ENCODE peak calls at places on chromosome 13, in five cellular contexts. P is DND-41; V is CD4-positive, CD25-positive, alpha-beta regulatory T cell; B is substantia nigra; X is AG04450. S is an unnamed sample.

GRCh38 chr13:82292334-82292733 is 1589.9 kb downstream of the SLITRK1 start:
- DNase-seq in P (no peak), V (no peak), B (no peak), X (no peak), S (no peak)

GRCh38 chr13:94708031-94708571 is 4.2 kb downstream of the SOX21 start:
- DNase-seq in P (no peak), V (no peak), B (peak), X (no peak), S (no peak)

GRCh38 chr13:19955873-19956559 is 2.5 kb upstream of the ZMYM2 start:
- DNase-seq in P (no peak), V (no peak), B (no peak), X (no peak), S (no peak)

GRCh38 chr13:41934994-41935393 is 25.9 kb downstream of the VWA8 start:
- DNase-seq in P (no peak), V (no peak), B (no peak), X (no peak), S (no peak)

GRCh38 chr13:66532845-66533244 is 697.3 kb downstream of the PCDH9 start:
- DNase-seq in P (no peak), V (no peak), B (no peak), X (no peak), S (no peak)

GRCh38 chr13:33275916-33276315 is 9.6 kb downstream of the STARD13 start:
- DNase-seq in P (no peak), V (no peak), B (no peak), X (no peak), S (no peak)

GRCh38 chr13:90615236-90615635 is 732.3 kb upstream of the MIR17HG start:
- DNase-seq in P (no peak), V (no peak), B (no peak), X (no peak), S (no peak)

GRCh38 chr13:68736961-68737360 is 1370.7 kb upstream of the ATXN8OS start:
- DNase-seq in P (no peak), V (no peak), B (no peak), X (no peak), S (no peak)

GRCh38 chr13:44013666-44014291 is 134.1 kb downstream of the LACC1 start:
- DNase-seq in P (no peak), V (no peak), B (no peak), X (peak), S (no peak)

GRCh38 chr13:82636119-82636518 is 1246.2 kb downstream of the SLITRK1 start:
- DNase-seq in P (no peak), V (no peak), B (no peak), X (no peak), S (no peak)

GRCh38 chr13:36339600-36340155 is 6.5 kb downstream of the SPART start:
- DNase-seq in P (no peak), V (no peak), B (no peak), X (no peak), S (no peak)

GRCh38 chr13:24638096-24638495 is 42.1 kb upstream of the ATP12A start:
- DNase-seq in P (no peak), V (no peak), B (no peak), X (no peak), S (no peak)

GRCh38 chr13:99606322-99607089 is 105.2 kb downstream of the TM9SF2 start:
- DNase-seq in P (peak), V (peak), B (peak), X (peak), S (peak)

GRCh38 chr13:59259416-59260000 is 904.2 kb downstream of the DIAPH3 start:
- DNase-seq in P (no peak), V (no peak), B (no peak), X (no peak), S (no peak)

DNA sequence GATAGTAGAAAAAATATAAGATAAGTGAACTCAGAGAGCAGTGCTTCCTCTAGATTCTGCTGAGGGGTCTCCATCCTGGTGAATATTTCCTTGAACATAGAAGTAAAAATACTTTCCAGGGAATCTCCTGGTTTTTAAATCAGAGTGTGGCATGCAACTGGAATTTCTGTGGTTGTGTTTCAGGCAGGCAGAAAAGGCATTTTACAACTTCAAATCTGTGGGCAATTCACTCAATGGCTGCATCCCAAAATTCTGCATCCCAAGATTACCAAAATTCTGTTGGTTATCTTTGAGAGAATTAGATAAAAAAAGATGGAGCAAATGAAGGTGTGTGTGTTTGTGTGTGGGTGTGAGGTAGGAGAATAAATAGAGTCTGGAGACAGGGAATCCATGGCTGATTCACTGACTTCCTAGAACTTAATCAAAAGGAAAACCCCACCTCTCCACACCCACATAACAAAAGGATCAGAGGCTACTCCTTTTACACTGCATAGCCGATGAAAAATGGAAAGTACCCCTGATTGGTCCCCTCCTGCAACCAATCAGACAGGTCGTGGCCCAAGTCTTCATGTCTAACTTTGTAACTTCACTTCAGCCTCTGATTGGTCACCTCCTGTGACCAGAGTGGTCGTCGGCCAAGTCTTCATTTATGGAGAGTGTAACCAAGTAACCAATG is 112.9 kb downstream of the DLEU7 start:
- DNase-seq in P (no peak), V (no peak), B (no peak), X (no peak), S (no peak)
- H3K27ac ChIP-seq in P (peak), V (no peak), B (no peak), X (no peak), S (no peak)

GRCh38 chr13:89061821-89062220 is 1390.7 kb downstream of the SLITRK5 start:
- DNase-seq in P (no peak), V (no peak), B (no peak), X (no peak), S (no peak)
- H3K27ac ChIP-seq in P (no peak), V (no peak), B (no peak), X (no peak), S (no peak)

DNA sequence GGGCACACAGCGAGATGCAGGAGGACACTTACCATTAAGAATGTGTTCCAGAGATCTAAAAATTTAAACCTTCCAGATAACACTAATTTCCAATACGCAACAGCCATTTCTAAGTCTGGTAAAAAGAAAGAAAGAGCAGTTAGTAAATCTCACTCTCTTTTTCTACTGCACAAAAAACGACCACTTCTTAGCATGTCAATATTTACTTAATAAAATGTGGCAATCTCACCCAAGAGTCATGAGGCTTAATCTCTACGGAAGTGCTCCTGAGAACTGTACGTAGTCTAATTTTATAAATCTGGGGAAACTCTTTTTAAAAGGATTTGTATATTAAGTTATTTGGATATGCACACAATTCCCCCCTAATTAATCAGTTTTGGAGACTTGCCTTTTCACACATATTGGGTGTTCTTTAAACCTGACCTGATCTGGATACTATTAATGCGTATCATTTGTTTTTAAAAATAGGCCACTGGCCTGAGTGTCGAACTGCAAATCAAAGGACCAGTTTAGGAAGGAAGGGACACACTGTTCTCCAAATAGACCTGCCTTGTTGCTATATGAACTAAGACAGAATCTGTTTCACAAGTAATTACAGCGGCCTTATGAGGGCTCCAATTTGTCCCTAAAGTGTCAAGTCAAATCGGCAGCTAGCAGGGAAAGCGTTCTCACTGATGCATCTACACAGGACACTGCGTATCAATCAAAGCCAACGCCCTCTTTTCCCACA is 7.9 kb upstream of the ADPRHL1 start:
- DNase-seq in P (no peak), V (no peak), B (no peak), X (no peak), S (no peak)
- H3K27ac ChIP-seq in P (no peak), V (no peak), B (no peak), X (no peak), S (no peak)

GRCh38 chr13:110541526-110541920 is 20.0 kb downstream of the RAB20 start:
- DNase-seq in P (no peak), V (no peak), B (no peak), X (no peak), S (no peak)
- H3K27ac ChIP-seq in P (no peak), V (no peak), B (no peak), X (no peak), S (no peak)

DNA sequence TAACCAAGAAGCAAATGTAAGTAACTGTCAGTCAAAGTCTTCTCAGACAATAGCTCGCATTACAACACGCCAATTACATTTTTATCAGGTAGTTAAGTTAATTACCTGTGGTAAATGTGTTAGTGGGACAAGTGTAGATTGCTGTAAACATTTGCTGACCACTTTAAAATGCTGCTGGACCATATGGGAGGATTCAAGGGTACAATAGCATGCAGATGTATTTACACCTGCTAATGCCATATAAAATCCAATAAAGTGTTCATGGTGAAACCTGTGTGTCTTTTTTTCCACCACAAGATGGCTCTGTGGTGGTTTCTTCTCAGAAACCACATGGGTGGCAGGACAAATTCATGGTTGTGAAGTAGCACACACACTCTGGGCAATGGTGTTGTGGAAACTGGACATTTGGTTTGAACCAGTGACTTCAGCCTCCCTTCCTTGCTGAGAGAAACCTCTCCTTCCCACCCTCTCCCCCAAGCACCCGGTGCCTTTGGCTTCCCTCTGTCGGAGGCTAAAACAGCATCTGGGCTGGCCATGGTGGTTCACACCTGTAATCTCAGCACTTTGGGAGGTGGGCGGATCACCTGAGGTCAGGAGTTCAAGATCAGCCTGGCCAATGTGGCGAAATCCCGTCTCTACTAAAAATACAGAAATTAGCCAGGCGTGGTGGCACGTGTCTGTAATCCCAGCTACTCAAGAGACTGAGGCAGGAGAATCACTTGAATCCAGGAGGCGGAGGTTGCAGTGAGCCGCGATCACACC is 18.1 kb upstream of the GTF3A start:
- DNase-seq in P (peak), V (peak), B (no peak), X (no peak), S (peak)
- H3K27ac ChIP-seq in P (no peak), V (no peak), B (no peak), X (no peak), S (no peak)

DNA sequence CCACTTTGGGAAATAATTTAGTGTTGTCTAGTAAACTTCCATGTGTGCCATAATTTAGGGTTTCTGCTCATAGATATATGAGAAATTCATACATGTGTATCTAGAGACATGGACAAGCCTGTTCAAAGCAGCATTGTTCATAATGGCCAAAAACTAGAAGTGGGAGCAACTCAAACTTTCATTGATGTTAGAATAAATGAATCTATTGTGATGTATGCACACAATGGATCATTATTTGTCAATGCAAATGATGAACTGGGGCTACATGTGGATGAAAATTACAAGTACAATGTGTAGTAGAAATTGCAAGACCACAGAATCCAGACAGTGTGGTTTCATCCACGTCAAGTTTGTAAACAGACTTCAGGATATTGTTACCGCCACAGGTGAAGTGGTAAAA is 284.7 kb downstream of the SLC7A1 start:
- DNase-seq in P (no peak), V (no peak), B (no peak), X (no peak), S (no peak)
- H3K27ac ChIP-seq in P (no peak), V (no peak), B (no peak), X (no peak), S (no peak)

GRCh38 chr13:23460309-23460708 is 26.8 kb upstream of the SACS start:
- DNase-seq in P (no peak), V (no peak), B (no peak), X (no peak), S (no peak)

GRCh38 chr13:23461544-23461943 is 28.0 kb upstream of the SACS start:
- DNase-seq in P (no peak), V (no peak), B (no peak), X (no peak), S (no peak)

GRCh38 chr13:23460921-23461320 is 27.4 kb upstream of the SACS start:
- DNase-seq in P (no peak), V (no peak), B (no peak), X (no peak), S (no peak)

GRCh38 chr13:23463631-23464030 is 30.1 kb upstream of the SACS start:
- DNase-seq in P (no peak), V (no peak), B (no peak), X (no peak), S (no peak)

GRCh38 chr13:23462815-23463559 is 29.5 kb upstream of the SACS start:
- DNase-seq in P (no peak), V (no peak), B (no peak), X (no peak), S (no peak)
- H3K27ac ChIP-seq in P (no peak), V (no peak), B (no peak), X (no peak), S (no peak)